ENCODE peak calls at places on chromosome 12, in six cellular contexts. F is small intestine, L is testis, K is tibial nerve, Z is cardiac muscle cell, J is mucosa of descending colon. E is an unnamed sample.

GRCh38 chr12:110109037-110109836 is 14.9 kb upstream of the IFT81 start:
- DNase-seq in F (peak; percentile 9), L (peak; percentile 88), K (peak; percentile 79), Z (peak; percentile 92), J (peak; percentile 38), E (peak; percentile 54)

GRCh38 chr12:19095869-19096480 is 33.6 kb upstream of the PLEKHA5 start:
- DNase-seq in F (peak; percentile 86), L (no peak), K (no peak), Z (no peak), J (no peak), E (no peak)

GRCh38 chr12:66862586-66862985 is 183.7 kb upstream of the GRIP1 start:
- DNase-seq in F (no peak), L (no peak), K (no peak), Z (no peak), J (no peak), E (no peak)

GRCh38 chr12:70806827-70807226 is 113.7 kb downstream of the PTPRR start:
- DNase-seq in F (no peak), L (no peak), K (no peak), Z (no peak), J (no peak), E (no peak)

GRCh38 chr12:104846056-104846762 is 111.9 kb downstream of the SLC41A2 start:
- DNase-seq in F (no peak), L (no peak), K (no peak), Z (no peak), J (no peak), E (no peak)

GRCh38 chr12:20262131-20262530 is 106.2 kb upstream of the PDE3A start:
- DNase-seq in F (no peak), L (no peak), K (no peak), Z (no peak), J (no peak), E (no peak)

GRCh38 chr12:83823386-83824045 is 1089.1 kb downstream of the SLC6A15 start:
- DNase-seq in F (peak; percentile 15), L (peak; percentile 67), K (no peak), Z (peak; percentile 61), J (no peak), E (peak; percentile 91)

GRCh38 chr12:51475543-51475942 is 50.9 kb downstream of the SLC4A8 start:
- DNase-seq in F (no peak), L (no peak), K (no peak), Z (no peak), J (no peak), E (no peak)

GRCh38 chr12:6323340-6323994 is 13.0 kb downstream of the PLEKHG6 start:
- DNase-seq in F (peak; percentile 63), L (peak; percentile 43), K (no peak), Z (peak; percentile 59), J (no peak), E (peak; percentile 65)

GRCh38 chr12:94263011-94263786 is 114.8 kb downstream of the PLXNC1 start:
- DNase-seq in F (no peak), L (no peak), K (no peak), Z (no peak), J (peak; percentile 51), E (no peak)

GRCh38 chr12:43208627-43209026 is 343.4 kb downstream of the ADAMTS20 start:
- DNase-seq in F (no peak), L (no peak), K (no peak), Z (no peak), J (no peak), E (no peak)
- H3K9me3 ChIP-seq in F (no peaks in the 10 kb centered on the region), L (no peaks in the 10 kb centered on the region), K (no peaks in the 10 kb centered on the region), Z (no peaks in the 10 kb centered on the region), J (peaks cover 2% of the 10 kb centered on the region), E (no peaks in the 10 kb centered on the region)

DNA sequence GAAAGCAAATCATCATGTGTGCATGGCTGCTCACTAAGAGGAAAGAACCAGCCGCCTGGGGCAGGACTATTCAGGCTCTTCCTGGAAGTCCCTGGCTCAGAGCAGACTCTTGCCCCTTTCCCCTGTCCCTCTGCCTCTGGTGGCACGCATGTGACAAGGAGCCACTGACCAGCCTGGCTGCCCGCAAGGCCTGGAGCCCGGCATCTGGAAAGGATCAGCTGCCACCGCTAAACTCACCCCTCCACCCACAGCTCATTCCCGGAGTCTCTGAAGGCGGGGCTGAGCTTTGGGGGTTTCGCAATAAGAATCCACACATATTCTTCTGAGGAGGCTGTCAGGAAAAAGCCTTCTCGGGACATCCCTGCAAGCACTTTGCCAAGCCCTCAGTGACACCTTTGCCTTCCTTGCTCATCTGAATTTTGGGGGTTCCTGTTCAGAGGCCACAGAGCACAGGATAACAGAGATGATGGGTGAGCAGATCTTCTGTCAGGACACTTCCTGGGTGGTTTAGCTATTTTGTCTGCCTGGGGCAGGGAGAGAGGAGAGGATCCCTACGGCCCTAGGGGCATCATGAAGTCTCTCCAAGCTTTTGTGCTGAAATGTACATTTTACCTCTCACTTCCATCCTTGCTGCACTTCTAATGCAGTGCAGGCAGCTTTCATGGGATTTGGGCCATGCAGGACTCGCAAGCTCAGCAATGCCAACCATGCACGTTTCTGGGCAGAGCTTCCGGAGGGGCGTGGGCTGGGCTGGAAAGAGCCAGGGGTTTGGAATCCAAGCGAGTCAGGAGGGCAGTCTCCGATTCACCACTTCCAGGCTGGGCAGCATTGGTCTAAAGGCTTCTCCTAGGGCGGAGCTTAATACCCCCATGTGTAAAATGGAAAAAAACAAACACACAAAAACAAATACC is 124.8 kb upstream of the MAP1LC3B2 start:
- DNase-seq in F (peak; percentile 69), L (peak; percentile 51), K (peak; percentile 78), Z (peak; percentile 89), J (peak; percentile 72), E (peak; percentile 62)
- H3K4me3 ChIP-seq in F (no peak overlapping the region), L (no peak overlapping the region), K (peak overlapping the region; percentile 6), Z (no peak overlapping the region), J (no peak overlapping the region), E (no peak overlapping the region)

DNA sequence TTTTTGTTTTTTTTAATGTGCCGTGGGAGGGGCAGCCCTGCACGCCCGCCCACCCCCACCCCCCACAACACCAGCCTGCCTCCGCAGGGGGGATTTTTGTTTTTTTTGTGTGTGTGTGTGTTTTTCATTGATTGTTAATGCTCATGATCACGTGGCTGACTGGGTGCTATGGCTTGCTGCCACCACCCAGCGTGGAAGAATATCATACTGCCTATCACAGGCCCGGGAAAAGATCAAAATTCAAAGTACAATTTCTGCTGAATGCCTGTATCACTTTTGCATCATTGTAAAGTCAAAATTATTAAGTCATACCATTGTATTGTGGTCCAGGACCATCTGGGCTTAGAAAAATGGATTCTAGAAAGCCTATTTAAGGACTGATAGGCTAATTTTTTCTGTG is 8.4 kb downstream of the RESF1 start:
- DNase-seq in F (peak; percentile 68), L (no peak), K (no peak), Z (no peak), J (no peak), E (no peak)
- H3K9me3 ChIP-seq in F (no peaks in the 10 kb centered on the region), L (no peaks in the 10 kb centered on the region), K (peaks cover 10% of the 10 kb centered on the region), Z (no peaks in the 10 kb centered on the region), J (peaks cover 5% of the 10 kb centered on the region), E (peaks cover 2% of the 10 kb centered on the region)

GRCh38 chr12:14191612-14192011 is 173.9 kb upstream of the ATF7IP start:
- DNase-seq in F (no peak), L (no peak), K (no peak), Z (no peak), J (no peak), E (no peak)
- H3K4me3 ChIP-seq in F (no peak overlapping the region), L (no peak overlapping the region), K (no peak overlapping the region), Z (no peak overlapping the region), J (no peak overlapping the region), E (no peak overlapping the region)